ENCODE peak calls at places on chromosomes 11 and 22, in seven cellular contexts. U is uterus, S is sigmoid colon, N is Peyer's patch, T is A549, J is transverse colon, Q is esophagus squamous epithelium. I is an unnamed sample.

GRCh38 chr11:16226245-16226644 is 130.1 kb downstream of the SOX6 start:
- DNase-seq in U (no peak), S (peak), N (peak), T (peak), J (peak), Q (no peak), I (no peak)

GRCh38 chr22:49920859-49921258 is 2.4 kb downstream of the CRELD2 start:
- DNase-seq in U (no peak), S (no peak), N (no peak), T (no peak), J (no peak), Q (no peak), I (no peak)

GRCh38 chr11:10984250-10984649 is 126.4 kb upstream of the ZBED5 start:
- DNase-seq in U (no peak), S (no peak), N (no peak), T (peak), J (no peak), Q (no peak), I (no peak)

GRCh38 chr11:44596541-44597276 is 31.2 kb downstream of the CD82 start:
- DNase-seq in U (no peak), S (no peak), N (peak), T (no peak), J (no peak), Q (no peak), I (no peak)

GRCh38 chr11:73404048-73404447 is 27.8 kb downstream of the RELT start:
- DNase-seq in U (peak), S (peak), N (peak), T (peak), J (peak), Q (no peak), I (no peak)

GRCh38 chr11:60610702-60611101 is 88.7 kb upstream of the MS4A8 start:
- DNase-seq in U (no peak), S (no peak), N (no peak), T (no peak), J (no peak), Q (no peak), I (no peak)

GRCh38 chr11:34805937-34806336 is 110.2 kb downstream of the APIP start:
- DNase-seq in U (no peak), S (no peak), N (no peak), T (no peak), J (no peak), Q (no peak), I (no peak)

GRCh38 chr11:36702330-36703054 is 104.5 kb upstream of the RAG2 start:
- DNase-seq in U (no peak), S (no peak), N (peak), T (peak), J (no peak), Q (no peak), I (no peak)

GRCh38 chr11:65524747-65525658 is at the start of gene SCYL1:
- DNase-seq in U (peak), S (peak), N (peak), T (peak), J (peak), Q (peak), I (peak)
- TF ChIP-seq POLR2A in U (peak), S (peak), N (no peak), T (peak), J (peak), Q (peak), I (no peak)

GRCh38 chr22:35930933-35931332 is 97.7 kb downstream of the RBFOX2 start:
- DNase-seq in U (no peak), S (no peak), N (no peak), T (peak), J (no peak), Q (no peak), I (no peak)
- TF ChIP-seq CTCF in U (peak), S (peak), N (peak), T (peak), J (peak), Q (no peak), I (no peak)

GRCh38 chr11:4642043-4642442 is 1.7 kb upstream of the OR51E1 start:
- DNase-seq in U (no peak), S (no peak), N (no peak), T (no peak), J (no peak), Q (no peak), I (no peak)
- H3K4me3 ChIP-seq in U (no peak), S (no peak), N (no peak), T (no peak), J (no peak), Q (no peak), I (no peak)

DNA sequence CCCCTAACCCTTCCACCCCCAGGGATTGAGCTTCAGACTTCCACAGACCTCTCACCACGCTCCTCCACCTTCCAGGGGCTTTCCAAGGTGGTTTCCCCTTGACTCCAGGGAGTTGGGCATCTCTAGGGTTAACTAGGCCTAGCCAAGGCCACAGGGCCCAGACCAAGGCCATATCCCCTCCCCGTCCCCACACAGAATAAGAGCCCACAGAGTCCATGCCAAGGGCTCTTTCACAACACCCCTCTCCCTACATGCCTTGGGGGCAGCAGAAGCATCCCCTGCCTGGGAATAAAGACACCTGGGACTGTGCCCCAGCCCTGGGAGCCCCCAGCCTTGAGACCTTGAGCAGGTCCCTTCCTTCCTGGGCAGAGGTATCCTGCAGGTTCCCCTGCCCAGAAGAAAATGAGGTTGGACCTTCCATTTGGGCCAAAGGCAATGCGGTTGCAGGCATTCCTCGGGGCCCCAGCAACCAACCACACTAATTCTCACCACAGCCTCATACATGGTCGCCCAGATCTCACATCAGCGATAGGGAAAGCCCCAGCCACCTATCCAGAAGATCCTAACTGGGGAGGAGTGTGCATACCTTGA is 1.8 kb downstream of the GDPD5 start:
- DNase-seq in U (no peak), S (no peak), N (no peak), T (no peak), J (no peak), Q (no peak), I (no peak)
- TF ChIP-seq POLR2A in U (no peak), S (no peak), N (no peak), T (no peak), J (no peak), Q (no peak), I (no peak)

DNA sequence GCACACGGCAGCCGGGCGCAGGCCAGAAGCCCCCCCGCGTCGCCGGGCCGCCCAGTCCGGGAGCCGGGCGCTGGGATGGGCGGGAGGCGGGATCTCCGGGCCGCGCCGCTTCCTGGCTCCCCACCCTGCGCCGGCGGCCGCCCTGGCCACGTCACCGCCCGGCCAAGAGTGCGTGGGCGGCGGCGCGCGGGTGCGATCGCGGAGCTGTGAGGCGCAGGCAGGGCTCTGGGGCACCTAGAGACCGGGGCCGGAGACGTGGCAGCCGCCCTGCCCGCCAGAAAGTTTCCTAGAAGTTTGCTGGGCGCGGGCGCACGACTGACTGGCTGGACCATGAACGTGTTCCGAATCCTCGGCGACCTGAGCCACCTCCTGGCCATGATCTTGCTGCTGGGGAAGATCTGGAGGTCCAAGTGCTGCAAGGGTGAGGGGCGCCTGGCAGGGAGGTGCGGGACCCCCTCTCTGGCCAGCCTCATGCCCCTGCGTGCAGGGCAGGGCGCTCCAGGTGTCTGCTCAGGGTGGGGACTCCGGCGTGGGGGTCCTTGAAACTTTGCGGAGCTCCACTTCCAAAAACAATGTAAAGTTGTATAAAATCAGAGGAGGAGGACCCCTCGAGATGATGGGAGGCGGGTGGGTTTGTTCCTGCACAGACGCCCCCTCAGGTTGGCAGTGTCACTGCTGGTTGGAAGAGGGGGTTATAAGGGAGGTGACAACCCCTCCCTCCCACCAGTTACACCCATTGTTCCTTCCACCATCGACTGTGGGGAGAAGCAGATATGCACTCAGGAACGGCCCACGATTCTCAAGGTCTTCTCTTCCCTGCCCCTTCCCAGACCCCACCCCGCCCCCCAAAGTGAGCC is at the start of gene KDELR3:
- DNase-seq in U (peak), S (peak), N (peak), T (no peak), J (peak), Q (no peak), I (no peak)
- TF ChIP-seq CTCF in U (no peak), S (no peak), N (no peak), T (no peak), J (no peak), Q (no peak), I (no peak)

DNA sequence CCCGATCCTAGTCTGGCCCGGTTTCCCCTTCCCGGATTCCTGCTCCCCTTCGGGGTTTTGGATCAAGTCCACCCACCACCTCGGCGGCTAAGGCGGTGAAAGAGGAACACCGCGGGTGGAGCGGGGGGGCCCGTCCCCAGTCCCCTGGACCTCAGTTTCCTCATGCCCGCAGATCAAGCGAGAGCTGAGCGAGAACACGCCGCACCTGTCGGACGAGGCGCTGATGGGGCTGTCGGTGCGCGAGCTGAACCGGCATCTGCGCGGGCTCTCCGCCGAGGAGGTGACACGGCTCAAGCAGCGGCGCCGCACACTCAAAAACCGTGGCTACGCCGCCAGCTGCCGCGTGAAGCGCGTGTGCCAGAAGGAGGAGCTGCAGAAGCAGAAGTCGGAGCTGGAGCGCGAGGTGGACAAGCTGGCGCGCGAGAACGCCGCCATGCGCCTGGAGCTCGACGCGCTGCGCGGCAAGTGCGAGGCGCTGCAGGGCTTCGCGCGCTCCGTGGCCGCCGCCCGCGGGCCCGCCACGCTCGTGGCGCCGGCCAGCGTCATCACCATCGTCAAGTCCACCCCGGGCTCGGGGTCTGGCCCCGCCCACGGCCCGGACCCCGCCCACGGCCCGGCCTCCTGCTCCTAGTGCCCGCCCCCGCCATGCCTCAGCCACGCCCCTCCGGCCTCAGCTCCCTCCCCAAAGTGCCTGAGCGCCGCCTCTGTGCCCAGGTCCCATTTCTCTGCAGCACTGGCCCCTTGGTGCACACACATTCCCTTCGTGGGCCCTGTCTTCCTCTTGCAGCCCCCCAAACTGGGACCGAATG is 12.7 kb downstream of the MAFF start:
- DNase-seq in U (peak), S (peak), N (peak), T (no peak), J (peak), Q (no peak), I (peak)
- H3K4me3 ChIP-seq in U (no peak), S (peak), N (peak), T (no peak), J (peak), Q (peak), I (no peak)

GRCh38 chr11:68839054-68839865 is 2.5 kb downstream of the CPT1A start:
- DNase-seq in U (peak), S (peak), N (peak), T (peak), J (peak), Q (peak), I (peak)
- TF ChIP-seq POLR2A in U (peak), S (peak), N (peak), T (no peak), J (peak), Q (peak), I (no peak)

I was measured in lower leg skin.